ENCODE peak calls at places on chromosomes 1 and 21, in six cellular contexts. B, T, S, O, V and J are unnamed samples.
A peak's percentile ranks its signal among the peaks of the same experiment; 100 is the strongest.

GRCh38 chr1:226034482-226034881 is 28.0 kb upstream of the H3-3A start:
- DNase-seq in S (no peak), O (peak; percentile 99), T (peak; percentile 86), B (peak; percentile 93), V (no peak), J (peak; percentile 68)

GRCh38 chr1:116777831-116778830 is 23.9 kb downstream of the CD2 start:
- DNase-seq in B (no peak), T (no peak), V (no peak), S (no peak), O (peak; percentile 92), J (no peak)

GRCh38 chr1:178011101-178011828 is 41.4 kb upstream of the SEC16B start:
- DNase-seq in T (no peak), V (no peak), S (no peak), O (peak; percentile 65), B (no peak), J (no peak)

GRCh38 chr1:226248091-226248490 is 24.6 kb downstream of the MIXL1 start:
- DNase-seq in T (no peak), V (no peak), B (no peak), O (peak; percentile 56), S (no peak), J (no peak)

GRCh38 chr1:198363752-198364151 is 176.7 kb downstream of the ATP6V1G3 start:
- DNase-seq in B (no peak), O (no peak), V (no peak), T (no peak), S (no peak), J (no peak)

GRCh38 chr1:156741613-156741983 is 710 bp upstream of the MRPL24 start:
- DNase-seq in B (no peak), V (no peak), T (no peak), S (no peak), O (no peak), J (no peak)

GRCh38 chr1:221732052-221732451 is 9.8 kb downstream of the DUSP10 start:
- DNase-seq in V (no peak), B (no peak), T (no peak), O (no peak), S (no peak), J (no peak)

GRCh38 chr1:208540724-208541123 is 296.5 kb upstream of the PLXNA2 start:
- DNase-seq in O (no peak), B (no peak), S (no peak), T (no peak), V (no peak), J (no peak)

GRCh38 chr1:167198518-167199133 is 22.1 kb upstream of the POU2F1 start:
- DNase-seq in O (no peak), B (no peak), S (no peak), V (no peak), T (no peak), J (no peak)

GRCh38 chr21:35417762-35418161 is 368.7 kb upstream of the RUNX1 start:
- DNase-seq in V (no peak), B (no peak), O (no peak), S (no peak), T (no peak), J (no peak)

GRCh38 chr1:211612786-211613107 is 33.8 kb upstream of the SLC30A1 start:
- DNase-seq in S (no peak), V (no peak), T (no peak), B (no peak), O (no peak), J (no peak)

GRCh38 chr1:228236744-228237143 is 28.9 kb downstream of the OBSCN start:
- DNase-seq in V (no peak), S (no peak), O (peak; percentile 78), T (peak; percentile 64), B (no peak), J (no peak)

GRCh38 chr1:150365945-150366344 is 2.0 kb downstream of the RPRD2 start:
- DNase-seq in V (no peak), S (peak; percentile 19), T (no peak), B (no peak), O (peak; percentile 32), J (no peak)

GRCh38 chr1:207885129-207886032 is 25.5 kb downstream of the CD34 start:
- DNase-seq in V (peak; percentile 59), B (peak; percentile 90), O (peak; percentile 87), S (peak; percentile 72), T (peak; percentile 88), J (peak; percentile 86)

GRCh38 chr1:248243204-248243603 is 12.0 kb downstream of the OR2M4 start:
- DNase-seq in O (peak; percentile 61), S (peak; percentile 25), T (no peak), B (no peak), V (no peak), J (no peak)

GRCh38 chr1:57061369-57061768 is 95.6 kb upstream of the C8B start:
- DNase-seq in O (peak; percentile 81), T (no peak), V (no peak), S (no peak), B (no peak), J (no peak)

GRCh38 chr1:193111641-193112090 is 6.5 kb upstream of the GLRX2 start:
- DNase-seq in O (peak; percentile 92), S (no peak), T (peak; percentile 43), B (peak; percentile 91), V (no peak), J (peak; percentile 63)

DNA sequence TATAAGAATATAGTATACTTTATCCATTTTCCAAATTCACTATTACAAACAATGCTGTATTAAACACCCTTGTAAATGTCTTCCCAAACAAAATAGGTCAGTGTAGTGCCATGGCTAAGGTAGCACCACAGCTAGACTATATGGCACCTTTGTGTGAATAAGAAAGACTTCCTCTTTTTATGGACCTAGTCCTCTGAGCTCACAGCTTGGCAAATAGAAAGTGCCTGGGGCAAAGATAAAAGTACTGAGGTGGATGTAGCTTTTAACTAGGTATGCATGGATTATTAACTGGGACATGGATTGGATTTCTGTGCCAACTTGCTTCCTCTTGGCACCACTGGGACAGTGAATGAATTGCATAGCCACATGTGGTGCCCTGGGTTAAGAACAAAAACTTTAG is 25.0 kb downstream of the HRNR start:
- DNase-seq in S (no peak), B (no peak), V (no peak), O (no peak), T (no peak), J (no peak)
- H3K27me3 ChIP-seq in S (no peaks in the 10 kb centered on the region), B (no peaks in the 10 kb centered on the region), V (no peaks in the 10 kb centered on the region), O (no peaks in the 10 kb centered on the region), T (no peaks in the 10 kb centered on the region), J (no peaks in the 10 kb centered on the region)

DNA sequence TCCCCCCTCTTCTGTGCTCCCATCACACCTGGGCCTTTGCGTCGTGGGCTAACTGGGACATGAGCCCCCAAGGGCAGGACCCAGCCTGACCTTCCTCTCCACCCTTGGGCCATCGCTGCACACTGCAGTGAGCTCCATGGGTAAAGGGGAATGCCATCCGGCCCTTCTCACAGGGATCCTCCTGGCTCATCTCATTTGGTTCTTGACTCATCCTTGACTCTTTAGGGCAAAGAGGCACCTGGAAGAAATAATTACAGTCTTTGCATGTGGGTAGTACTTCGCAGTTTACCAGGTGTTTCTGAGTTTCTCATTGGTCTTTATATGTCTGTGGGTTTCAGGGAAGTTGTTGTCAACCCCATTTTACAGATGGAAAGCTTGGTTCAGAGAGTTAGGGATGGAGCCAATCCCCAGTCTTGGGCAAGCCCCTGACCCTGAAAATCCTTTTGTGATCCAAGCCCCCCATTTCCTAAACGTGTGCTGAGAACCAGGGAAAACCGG is 59.3 kb upstream of the ID3 start:
- DNase-seq in T (no peak), O (no peak), S (no peak), B (no peak), V (no peak), J (no peak)
- H3K4me1 ChIP-seq in T (peaks cover 11% of the 10 kb centered on the region), O (no peaks in the 10 kb centered on the region), S (peaks cover 54% of the 10 kb centered on the region), B (peaks cover 9% of the 10 kb centered on the region), V (peaks cover 83% of the 10 kb centered on the region), J (no peaks in the 10 kb centered on the region)

GRCh38 chr1:206832352-206832751 is 33.1 kb upstream of the IL20 start:
- DNase-seq in V (no peak), O (no peak), T (no peak), S (no peak), B (no peak), J (no peak)
- H3K27me3 ChIP-seq in V (no peaks in the 10 kb centered on the region), O (no peaks in the 10 kb centered on the region), T (peaks cover 11% of the 10 kb centered on the region), S (no peaks in the 10 kb centered on the region), B (no peaks in the 10 kb centered on the region), J (no peaks in the 10 kb centered on the region)

DNA sequence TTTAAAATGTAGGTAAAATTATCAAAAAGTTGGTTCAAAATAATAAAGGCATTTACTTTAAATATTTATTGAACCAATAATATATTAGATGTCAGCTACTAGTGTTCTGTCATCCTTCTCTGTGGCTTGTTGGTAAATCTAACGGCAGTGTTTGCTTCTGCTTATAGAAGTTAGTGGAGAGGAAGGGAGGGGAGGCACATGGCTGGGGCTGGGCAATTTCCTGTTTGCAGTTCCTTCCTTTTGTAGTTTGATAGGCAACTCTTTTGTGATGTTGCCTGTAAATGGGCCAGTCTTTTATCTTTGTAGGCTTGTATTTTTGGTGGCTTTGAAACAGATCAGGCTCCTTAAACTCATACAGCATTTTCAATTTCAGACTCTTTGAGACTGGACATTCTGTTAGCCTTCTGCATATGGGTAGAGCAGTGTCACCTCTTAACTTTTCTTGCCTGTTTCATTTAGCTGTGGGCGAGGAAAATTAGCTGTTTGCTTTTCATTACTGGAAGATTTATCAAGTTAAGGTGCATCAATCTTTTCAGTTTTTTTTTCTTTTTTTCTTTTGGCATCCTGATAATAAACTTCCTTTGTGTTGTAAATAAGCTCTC is 48.1 kb downstream of the CDC14A start:
- DNase-seq in O (no peak), V (peak; percentile 78), T (peak; percentile 43), B (no peak), S (peak; percentile 84), J (no peak)
- H3K4me1 ChIP-seq in O (no peaks in the 10 kb centered on the region), V (peaks cover 98% of the 10 kb centered on the region), T (peaks cover 11% of the 10 kb centered on the region), B (no peaks in the 10 kb centered on the region), S (peaks cover 86% of the 10 kb centered on the region), J (no peaks in the 10 kb centered on the region)

DNA sequence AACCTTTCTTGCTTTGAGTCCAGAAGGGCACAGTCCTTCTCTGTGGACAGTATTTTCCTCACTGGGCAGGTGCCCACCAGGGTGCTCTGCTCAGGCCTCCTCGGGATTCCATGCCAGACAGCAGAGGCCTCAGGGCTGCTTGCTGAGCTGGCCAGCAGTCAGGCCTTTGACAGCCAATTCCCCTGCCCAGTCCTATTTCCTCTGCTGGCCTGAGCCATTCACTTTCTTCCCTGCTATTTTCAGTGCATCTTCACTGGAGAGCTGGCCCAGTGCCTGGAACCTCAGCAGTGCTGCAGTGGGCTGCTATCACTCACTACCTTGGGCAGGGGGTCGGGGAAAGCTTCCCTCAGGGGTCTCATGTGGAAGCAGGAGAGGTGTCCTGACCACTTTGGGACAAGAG is 33.2 kb downstream of the KCNA10 start:
- DNase-seq in B (no peak), O (no peak), V (no peak), S (no peak), T (no peak), J (no peak)
- H3K27me3 ChIP-seq in B (no peaks in the 10 kb centered on the region), O (peaks cover 8% of the 10 kb centered on the region), V (no peaks in the 10 kb centered on the region), S (no peaks in the 10 kb centered on the region), T (peaks cover 10% of the 10 kb centered on the region), J (no peaks in the 10 kb centered on the region)

GRCh38 chr1:27476222-27476621 is 13.7 kb downstream of the WASF2 start:
- DNase-seq in O (no peak), S (no peak), T (no peak), B (no peak), V (no peak), J (no peak)
- H3K4me1 ChIP-seq in O (no peaks in the 10 kb centered on the region), S (peaks cover 17% of the 10 kb centered on the region), T (peaks cover 41% of the 10 kb centered on the region), B (peaks cover 86% of the 10 kb centered on the region), V (peaks cover 51% of the 10 kb centered on the region), J (peaks cover 12% of the 10 kb centered on the region)

DNA sequence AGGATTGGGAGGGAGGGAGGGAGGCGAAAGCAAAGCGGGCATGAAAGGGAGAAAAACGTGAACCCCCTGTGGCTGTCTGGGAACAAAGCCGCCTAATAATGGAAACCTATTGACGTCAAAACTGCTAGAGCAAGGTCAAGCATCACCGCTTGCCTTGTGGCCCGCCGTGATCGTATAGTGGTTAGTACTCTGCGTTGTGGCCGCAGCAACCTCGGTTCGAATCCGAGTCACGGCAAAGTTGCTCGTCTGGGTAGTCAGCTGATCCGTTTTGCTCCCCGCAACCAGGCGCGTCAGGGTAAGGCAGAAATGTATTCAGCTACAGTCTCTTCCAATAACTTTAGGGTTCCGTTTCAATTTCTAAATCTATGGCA is 99.2 kb downstream of the PRKAB2 start:
- DNase-seq in O (no peak), T (no peak), S (no peak), V (no peak), B (no peak), J (no peak)
- H3K27me3 ChIP-seq in O (peaks cover 46% of the 10 kb centered on the region), T (peaks cover 82% of the 10 kb centered on the region), S (no peaks in the 10 kb centered on the region), V (peaks cover 11% of the 10 kb centered on the region), B (no peaks in the 10 kb centered on the region), J (peaks cover 3% of the 10 kb centered on the region)